ENCODE peak calls at places on chromosomes 4 and X, in seven cellular contexts. Y is EH, E is iris pigment epithelial cell, Z is KBM-7, O is T-helper 2 cell, J is A673, K is endothelial cell of umbilical vein. M is an unnamed sample.

GRCh38 chrX:70030242-70030823 is 19.4 kb downstream of the AWAT2 start:
- DNase-seq in O (peak; percentile 16), Z (peak; percentile 66), E (peak; percentile 45), K (peak; percentile 49), Y (peak; percentile 58), J (peak; percentile 75), M (no peak)

GRCh38 chr4:37604464-37604863 is 81.7 kb downstream of the RELL1 start:
- DNase-seq in J (no peak), Y (peak; percentile 64), K (peak; percentile 28), E (peak; percentile 15), O (no peak), Z (no peak), M (no peak)

GRCh38 chr4:17577660-17578481 is 873 bp downstream of the LAP3 start:
- DNase-seq in Y (peak; percentile 35), Z (peak; percentile 37), E (peak; percentile 30), K (no peak), J (no peak), O (peak; percentile 4), M (no peak)

GRCh38 chrX:129559800-129560199 is 19.7 kb downstream of the OCRL start:
- DNase-seq in K (no peak), E (no peak), Y (no peak), J (no peak), O (no peak), Z (no peak), M (no peak)

GRCh38 chrX:14872355-14872754 is 514 bp downstream of the FANCB start:
- DNase-seq in J (no peak), Y (no peak), E (no peak), Z (peak; percentile 16), O (no peak), K (no peak), M (no peak)

GRCh38 chrX:7316887-7317286 is 168.9 kb upstream of the PUDP start:
- DNase-seq in J (no peak), Y (peak; percentile 82), E (peak; percentile 18), Z (no peak), O (no peak), K (no peak), M (no peak)

GRCh38 chrX:68090266-68090665 is 343.0 kb downstream of the OPHN1 start:
- DNase-seq in O (no peak), Z (peak; percentile 18), E (no peak), K (no peak), Y (peak; percentile 18), J (no peak), M (no peak)

GRCh38 chr4:134201216-134202098 is at the start of gene PABPC4L:
- DNase-seq in K (peak; percentile 77), Y (peak; percentile 80), Z (peak; percentile 73), O (no peak), J (peak; percentile 81), E (peak; percentile 64), M (no peak)

GRCh38 chr4:163542275-163542674 is 47.8 kb downstream of the TMA16 start:
- DNase-seq in O (no peak), E (peak; percentile 70), K (no peak), Z (no peak), Y (peak; percentile 72), J (no peak), M (no peak)

GRCh38 chr4:101067383-101067782 is 279.9 kb downstream of the PPP3CA start:
- DNase-seq in O (no peak), E (peak; percentile 16), J (no peak), Y (no peak), K (no peak), Z (no peak), M (no peak)

GRCh38 chr4:119750048-119750447 is 121.4 kb upstream of the PDE5A start:
- DNase-seq in E (no peak), Y (no peak), J (no peak), Z (no peak), K (no peak), O (no peak), M (no peak)

M was measured in central memory CD8-positive, alpha-beta T cell.